ENCODE peak calls at places on chromosomes 1 and 21, in eight cellular contexts. X is CD8-positive, alpha-beta memory T cell; W is tibial artery; B is nephron progenitor cell; R is stimulated activated CD4-positive, alpha-beta T cell treated with anti-CD3 and anti-CD28 coated beads, TNF-alpha, amount 100 ng/mL, for 1 hour; J is activated CD8-positive, alpha-beta memory T cell treated with anti-CD3 and anti-CD28 coated beads, Interleukin-2, amount 10 ng/mL, durations not matched to agents 7 days and 5 days; O is stimulated activated effector memory CD8-positive, alpha-beta T cell treated with anti-CD3 and anti-CD28 coated beads, Interleukin-12 subunit alpha, Interleukin-12 subunit beta, amount 100 ng/mL, for 72 hours; I is NCI-H345. E is an unnamed sample.

GRCh38 chr1:89873757-89874156 is 52.9 kb downstream of the LRRC8D start:
- DNase-seq in X (no peak), B (no peak), J (no peak), O (no peak), W (no peak), I (no peak), R (no peak), E (peak; percentile 52)

GRCh38 chr1:109252893-109253802 is 3.8 kb downstream of the CELSR2 start:
- DNase-seq in X (no peak), O (no peak), I (no peak), W (no peak), J (no peak), R (no peak), B (peak; percentile 37), E (no peak)

GRCh38 chr1:154755858-154756730 is 114.0 kb downstream of the KCNN3 start:
- DNase-seq in X (no peak), I (no peak), O (no peak), J (no peak), B (no peak), R (no peak), W (no peak), E (no peak)

GRCh38 chr1:246117066-246117791 is 389.9 kb downstream of the SMYD3 start:
- DNase-seq in R (no peak), W (no peak), B (peak; percentile 33), X (no peak), O (no peak), J (peak; percentile 59), I (peak; percentile 28), E (peak; percentile 76)

GRCh38 chr1:159829822-159830455 is 3.3 kb downstream of the SLAMF8 start:
- DNase-seq in O (no peak), J (no peak), X (no peak), W (peak; percentile 30), I (no peak), R (no peak), B (no peak), E (no peak)

GRCh38 chr1:75338974-75339483 is 204.8 kb downstream of the LHX8 start:
- DNase-seq in J (no peak), X (no peak), O (no peak), B (no peak), W (no peak), I (peak; percentile 49), R (no peak), E (no peak)

GRCh38 chr1:154614887-154615286 is 6.9 kb upstream of the ADAR start:
- DNase-seq in R (no peak), B (no peak), W (no peak), I (no peak), J (no peak), O (no peak), X (no peak), E (no peak)

GRCh38 chr1:31788138-31788824 is 24.1 kb upstream of the ADGRB2 start:
- DNase-seq in I (peak; percentile 81), R (peak; percentile 66), J (peak; percentile 96), X (peak; percentile 88), B (peak; percentile 97), O (peak; percentile 95), W (peak; percentile 93), E (peak; percentile 88)

GRCh38 chr21:26966360-26966977 is 419 bp downstream of the ADAMTS5 start:
- DNase-seq in W (peak; percentile 52), B (no peak), O (no peak), I (no peak), J (no peak), R (no peak), X (no peak), E (no peak)

GRCh38 chr1:181149326-181150000 is 61.0 kb downstream of the IER5 start:
- DNase-seq in I (peak; percentile 55), J (peak; percentile 94), O (peak; percentile 42), B (no peak), W (no peak), R (peak; percentile 41), X (peak; percentile 60), E (peak; percentile 88)

GRCh38 chr1:30267856-30268255 is 455.5 kb downstream of the MATN1 start:
- DNase-seq in I (no peak), O (no peak), X (no peak), B (no peak), J (no peak), R (no peak), W (no peak), E (no peak)

GRCh38 chr21:33510826-33511225 is 19.3 kb upstream of the DNAJC28 start:
- DNase-seq in W (no peak), O (no peak), B (no peak), J (no peak), I (no peak), X (no peak), R (no peak), E (no peak)

GRCh38 chr1:223363856-223364684 is at the start of gene SUSD4:
- DNase-seq in X (peak; percentile 37), R (peak; percentile 49), O (peak; percentile 13), W (no peak), B (peak; percentile 72), J (peak; percentile 53), I (peak; percentile 93), E (peak; percentile 75)

GRCh38 chr1:160675641-160676410 is 29.0 kb upstream of the SLAMF1 start:
- DNase-seq in I (peak; percentile 77), J (peak; percentile 90), X (peak; percentile 63), R (peak; percentile 49), W (peak; percentile 47), O (peak; percentile 62), B (peak; percentile 71), E (peak; percentile 70)

GRCh38 chr1:208977012-208977411 is 606.5 kb upstream of the CAMK1G start:
- DNase-seq in O (no peak), W (no peak), X (no peak), B (no peak), J (no peak), R (no peak), I (no peak), E (no peak)

GRCh38 chr1:247370786-247371732 is 39.4 kb upstream of the ZNF496 start:
- DNase-seq in J (no peak), R (no peak), O (no peak), I (no peak), B (no peak), W (no peak), X (no peak), E (no peak)

GRCh38 chr1:228420968-228421826 is 4.5 kb upstream of the TRIM17 start:
- DNase-seq in W (no peak), B (no peak), X (no peak), R (no peak), O (no peak), I (no peak), J (no peak), E (no peak)

GRCh38 chr1:33123266-33123665 is 42.3 kb downstream of the AZIN2 start:
- DNase-seq in R (no peak), W (no peak), O (no peak), B (no peak), J (no peak), I (no peak), X (no peak), E (no peak)

GRCh38 chr1:53535846-53536245 is 76.6 kb downstream of the DMRTB1 start:
- DNase-seq in W (no peak), B (no peak), O (no peak), J (no peak), I (no peak), X (no peak), R (no peak), E (no peak)

GRCh38 chr1:161737625-161738024 is 12.0 kb upstream of the DUSP12 start:
- DNase-seq in R (no peak), J (no peak), X (no peak), W (no peak), B (no peak), I (peak; percentile 24), O (no peak), E (no peak)

GRCh38 chr1:20164694-20165202 is 21.1 kb upstream of the UBXN10 start:
- DNase-seq in R (no peak), B (no peak), J (no peak), I (no peak), X (no peak), O (no peak), W (peak; percentile 63), E (no peak)

GRCh38 chr1:116738673-116739370 is 15.4 kb upstream of the CD2 start:
- DNase-seq in O (peak; percentile 53), X (peak; percentile 56), W (no peak), I (no peak), R (no peak), B (no peak), J (peak; percentile 82), E (peak; percentile 76)

GRCh38 chr1:150259758-150260669 is 2.4 kb downstream of the CA14 start:
- DNase-seq in W (no peak), J (no peak), I (peak; percentile 66), B (peak; percentile 66), O (no peak), X (no peak), R (no peak), E (no peak)

GRCh38 chr1:18653922-18654321 is 23.3 kb downstream of the PAX7 start:
- DNase-seq in X (no peak), I (no peak), J (no peak), W (no peak), R (no peak), B (no peak), O (no peak), E (no peak)

GRCh38 chr1:33358771-33359503 is 38.0 kb upstream of the A3GALT2 start:
- DNase-seq in J (no peak), I (no peak), B (no peak), W (no peak), X (no peak), O (no peak), R (no peak), E (no peak)

GRCh38 chr21:26049803-26050202 is 120.8 kb downstream of the APP start:
- DNase-seq in J (no peak), X (no peak), R (no peak), B (no peak), W (no peak), O (no peak), I (no peak), E (no peak)

GRCh38 chr1:190144650-190145049 is 333.0 kb downstream of the BRINP3 start:
- DNase-seq in W (no peak), B (peak; percentile 14), R (no peak), X (no peak), O (no peak), J (no peak), I (no peak), E (no peak)

GRCh38 chr21:42973309-42973990 is 912 bp upstream of the PKNOX1 start:
- DNase-seq in I (no peak), J (peak; percentile 51), O (no peak), R (no peak), B (no peak), W (no peak), X (no peak), E (no peak)

GRCh38 chr1:6361124-6361775 is 32.3 kb downstream of the ACOT7 start:
- DNase-seq in J (no peak), R (no peak), X (no peak), W (no peak), O (no peak), I (no peak), B (no peak), E (no peak)

GRCh38 chr1:94863297-94863911 is 43.2 kb downstream of the SLC44A3 start:
- DNase-seq in I (no peak), O (no peak), J (no peak), B (no peak), X (no peak), W (no peak), R (no peak), E (no peak)

GRCh38 chr1:154502066-154502741 is at the start of the genes SHE and TDRD10:
- DNase-seq in I (peak; percentile 18), R (no peak), J (no peak), O (no peak), B (peak; percentile 64), X (no peak), W (peak; percentile 36), E (no peak)

GRCh38 chr1:7069888-7070287 is 284.6 kb downstream of the CAMTA1 start:
- DNase-seq in O (no peak), W (no peak), X (no peak), I (no peak), J (no peak), B (peak; percentile 69), R (no peak), E (no peak)

GRCh38 chr1:155873860-155874259 is 14.5 kb downstream of the SYT11 start:
- DNase-seq in X (no peak), I (peak; percentile 26), R (no peak), W (no peak), O (no peak), J (no peak), B (no peak), E (no peak)

GRCh38 chr21:43267391-43268085 is 98.7 kb downstream of the CRYAA start:
- DNase-seq in X (no peak), I (no peak), B (no peak), O (no peak), R (no peak), J (no peak), W (no peak), E (no peak)

E was measured in CD4-positive, alpha-beta memory T cell.